ENCODE peak calls at places on chromosomes 1 and 21, in five cellular contexts. One of them, this sample, is unnamed.

GRCh38 chr1:40897499-40897898 is 35.3 kb upstream of the CITED4 start:
- DNase-seq in Calu3: peak
- DNase-seq in C1 segment of cervical spinal cord: no peak
- DNase-seq in NCI-H774: no peak
- DNase-seq in progenitor cell of endocrine pancreas: no peak
- DNase-seq in this sample: no peak

GRCh38 chr1:110203021-110203661 is 7.0 kb upstream of the KCNC4 start:
- DNase-seq in Calu3: peak
- DNase-seq in C1 segment of cervical spinal cord: peak
- DNase-seq in NCI-H774: peak
- DNase-seq in progenitor cell of endocrine pancreas: peak
- DNase-seq in this sample: peak

GRCh38 chr1:233598891-233599541 is 14.9 kb upstream of the KCNK1 start:
- DNase-seq in Calu3: no peak
- DNase-seq in C1 segment of cervical spinal cord: no peak
- DNase-seq in NCI-H774: no peak
- DNase-seq in progenitor cell of endocrine pancreas: no peak
- DNase-seq in this sample: peak

GRCh38 chr1:182227864-182228547 is 163.6 kb downstream of the GLUL start:
- DNase-seq in Calu3: no peak
- DNase-seq in C1 segment of cervical spinal cord: no peak
- DNase-seq in NCI-H774: peak
- DNase-seq in progenitor cell of endocrine pancreas: no peak
- DNase-seq in this sample: no peak

GRCh38 chr1:15432327-15432726 is 5.9 kb upstream of the CTRC start:
- DNase-seq in Calu3: no peak
- DNase-seq in C1 segment of cervical spinal cord: no peak
- DNase-seq in NCI-H774: no peak
- DNase-seq in progenitor cell of endocrine pancreas: no peak
- DNase-seq in this sample: no peak

GRCh38 chr1:25245809-25246599 is 1.2 kb downstream of the RSRP1 start:
- DNase-seq in Calu3: peak
- DNase-seq in C1 segment of cervical spinal cord: no peak
- DNase-seq in NCI-H774: no peak
- DNase-seq in progenitor cell of endocrine pancreas: no peak
- DNase-seq in this sample: peak

GRCh38 chr21:44943005-44943685 is 3.3 kb downstream of the SLX9 start:
- DNase-seq in Calu3: no peak
- DNase-seq in C1 segment of cervical spinal cord: no peak
- DNase-seq in NCI-H774: no peak
- DNase-seq in progenitor cell of endocrine pancreas: no peak
- DNase-seq in this sample: no peak

GRCh38 chr1:108595510-108595909 is 35.6 kb downstream of the EEIG2 start:
- DNase-seq in Calu3: no peak
- DNase-seq in C1 segment of cervical spinal cord: no peak
- DNase-seq in NCI-H774: no peak
- DNase-seq in progenitor cell of endocrine pancreas: no peak
- DNase-seq in this sample: no peak

GRCh38 chr1:59691261-59691660 is 123.5 kb upstream of the HOOK1 start:
- DNase-seq in Calu3: no peak
- DNase-seq in C1 segment of cervical spinal cord: no peak
- DNase-seq in NCI-H774: no peak
- DNase-seq in progenitor cell of endocrine pancreas: no peak
- DNase-seq in this sample: no peak

GRCh38 chr1:9250586-9251381 is 16.2 kb downstream of the H6PD start:
- DNase-seq in Calu3: no peak
- DNase-seq in C1 segment of cervical spinal cord: no peak
- DNase-seq in NCI-H774: no peak
- DNase-seq in progenitor cell of endocrine pancreas: no peak
- DNase-seq in this sample: no peak

GRCh38 chr1:116722016-116722838 is 32.0 kb upstream of the CD2 start:
- DNase-seq in Calu3: no peak
- DNase-seq in C1 segment of cervical spinal cord: no peak
- DNase-seq in NCI-H774: no peak
- DNase-seq in progenitor cell of endocrine pancreas: no peak
- DNase-seq in this sample: no peak

GRCh38 chr1:156078728-156079127 is 3.5 kb downstream of the MEX3A start:
- DNase-seq in Calu3: no peak
- DNase-seq in C1 segment of cervical spinal cord: no peak
- DNase-seq in NCI-H774: no peak
- DNase-seq in progenitor cell of endocrine pancreas: no peak
- DNase-seq in this sample: no peak

GRCh38 chr1:118944133-118944532 is 44.0 kb downstream of the TBX15 start:
- DNase-seq in Calu3: no peak
- DNase-seq in C1 segment of cervical spinal cord: no peak
- DNase-seq in NCI-H774: no peak
- DNase-seq in progenitor cell of endocrine pancreas: no peak
- DNase-seq in this sample: no peak

GRCh38 chr1:19405195-19405760 is 80.1 kb downstream of the CAPZB start:
- DNase-seq in Calu3: no peak
- DNase-seq in C1 segment of cervical spinal cord: no peak
- DNase-seq in NCI-H774: no peak
- DNase-seq in progenitor cell of endocrine pancreas: no peak
- DNase-seq in this sample: no peak

GRCh38 chr1:186798960-186799688 is 29.6 kb upstream of the PLA2G4A start:
- DNase-seq in Calu3: no peak
- DNase-seq in C1 segment of cervical spinal cord: no peak
- DNase-seq in NCI-H774: peak
- DNase-seq in progenitor cell of endocrine pancreas: no peak
- DNase-seq in this sample: no peak

GRCh38 chr1:218384576-218384975 is 39.4 kb downstream of the TGFB2 start:
- DNase-seq in Calu3: no peak
- DNase-seq in C1 segment of cervical spinal cord: no peak
- DNase-seq in NCI-H774: peak
- DNase-seq in progenitor cell of endocrine pancreas: no peak
- DNase-seq in this sample: no peak

GRCh38 chr1:184531296-184531695 is 144.5 kb downstream of the C1orf21 start:
- DNase-seq in Calu3: no peak
- DNase-seq in C1 segment of cervical spinal cord: no peak
- DNase-seq in NCI-H774: no peak
- DNase-seq in progenitor cell of endocrine pancreas: no peak
- DNase-seq in this sample: no peak

GRCh38 chr1:207987164-207987563 is 76.2 kb upstream of the CD34 start:
- DNase-seq in Calu3: no peak
- DNase-seq in C1 segment of cervical spinal cord: no peak
- DNase-seq in NCI-H774: no peak
- DNase-seq in progenitor cell of endocrine pancreas: no peak
- DNase-seq in this sample: no peak

GRCh38 chr1:210294991-210295773 is 33.5 kb upstream of the HHAT start:
- DNase-seq in Calu3: no peak
- DNase-seq in C1 segment of cervical spinal cord: no peak
- DNase-seq in NCI-H774: no peak
- DNase-seq in progenitor cell of endocrine pancreas: no peak
- DNase-seq in this sample: no peak

GRCh38 chr1:6127587-6128163 is 52.4 kb downstream of the CHD5 start:
- DNase-seq in Calu3: no peak
- DNase-seq in C1 segment of cervical spinal cord: no peak
- DNase-seq in NCI-H774: peak
- DNase-seq in progenitor cell of endocrine pancreas: peak
- DNase-seq in this sample: peak

GRCh38 chr1:194846488-194846887 is 1660.1 kb upstream of the B3GALT2 start:
- DNase-seq in Calu3: no peak
- DNase-seq in C1 segment of cervical spinal cord: no peak
- DNase-seq in NCI-H774: no peak
- DNase-seq in progenitor cell of endocrine pancreas: no peak
- DNase-seq in this sample: no peak

GRCh38 chr21:33441489-33442477 is 38.0 kb downstream of the TMEM50B start:
- DNase-seq in Calu3: no peak
- DNase-seq in C1 segment of cervical spinal cord: no peak
- DNase-seq in NCI-H774: peak
- DNase-seq in progenitor cell of endocrine pancreas: no peak
- DNase-seq in this sample: peak

GRCh38 chr1:62159940-62160348 is 34.7 kb upstream of the L1TD1 start:
- DNase-seq in Calu3: no peak
- DNase-seq in C1 segment of cervical spinal cord: no peak
- DNase-seq in NCI-H774: no peak
- DNase-seq in progenitor cell of endocrine pancreas: no peak
- DNase-seq in this sample: no peak

GRCh38 chr1:217076902-217077301 is 353.7 kb upstream of the ESRRG start:
- DNase-seq in Calu3: no peak
- DNase-seq in C1 segment of cervical spinal cord: no peak
- DNase-seq in NCI-H774: no peak
- DNase-seq in progenitor cell of endocrine pancreas: no peak
- DNase-seq in this sample: no peak

GRCh38 chr1:55304306-55304705 is 89.1 kb upstream of the USP24 start:
- DNase-seq in Calu3: no peak
- DNase-seq in C1 segment of cervical spinal cord: no peak
- DNase-seq in NCI-H774: no peak
- DNase-seq in progenitor cell of endocrine pancreas: no peak
- DNase-seq in this sample: no peak

GRCh38 chr1:248825573-248825908 is 174 bp downstream of the SH3BP5L start:
- DNase-seq in Calu3: no peak
- DNase-seq in C1 segment of cervical spinal cord: no peak
- DNase-seq in NCI-H774: no peak
- DNase-seq in progenitor cell of endocrine pancreas: no peak
- DNase-seq in this sample: no peak

GRCh38 chr1:224736619-224737352 is 120.7 kb downstream of the CNIH3 start:
- DNase-seq in Calu3: no peak
- DNase-seq in C1 segment of cervical spinal cord: peak
- DNase-seq in NCI-H774: no peak
- DNase-seq in progenitor cell of endocrine pancreas: no peak
- DNase-seq in this sample: peak

GRCh38 chr1:27299385-27300252 is 22.3 kb upstream of the TMEM222 start:
- DNase-seq in Calu3: no peak
- DNase-seq in C1 segment of cervical spinal cord: peak
- DNase-seq in NCI-H774: no peak
- DNase-seq in progenitor cell of endocrine pancreas: no peak
- DNase-seq in this sample: no peak

GRCh38 chr1:17569200-17570139 is 30.0 kb downstream of the ARHGEF10L start:
- DNase-seq in Calu3: peak
- DNase-seq in C1 segment of cervical spinal cord: peak
- DNase-seq in NCI-H774: no peak
- DNase-seq in progenitor cell of endocrine pancreas: no peak
- DNase-seq in this sample: no peak

GRCh38 chr1:150364231-150365003 is 470 bp downstream of the RPRD2 start:
- DNase-seq in Calu3: peak
- DNase-seq in C1 segment of cervical spinal cord: peak
- DNase-seq in NCI-H774: peak
- DNase-seq in progenitor cell of endocrine pancreas: peak
- DNase-seq in this sample: peak

GRCh38 chr1:150549496-150550221 is 451 bp downstream of the ADAMTSL4 start:
- DNase-seq in Calu3: no peak
- DNase-seq in C1 segment of cervical spinal cord: no peak
- DNase-seq in NCI-H774: no peak
- DNase-seq in progenitor cell of endocrine pancreas: no peak
- DNase-seq in this sample: no peak

GRCh38 chr1:96536576-96536975 is 185.0 kb upstream of the PTBP2 start:
- DNase-seq in Calu3: no peak
- DNase-seq in C1 segment of cervical spinal cord: no peak
- DNase-seq in NCI-H774: no peak
- DNase-seq in progenitor cell of endocrine pancreas: no peak
- DNase-seq in this sample: no peak

GRCh38 chr1:173410794-173411236 is 66.3 kb upstream of the PRDX6 start:
- DNase-seq in Calu3: no peak
- DNase-seq in C1 segment of cervical spinal cord: no peak
- DNase-seq in NCI-H774: no peak
- DNase-seq in progenitor cell of endocrine pancreas: no peak
- DNase-seq in this sample: no peak

GRCh38 chr1:25858494-25858893 is 763 bp downstream of the AUNIP start:
- DNase-seq in Calu3: no peak
- DNase-seq in C1 segment of cervical spinal cord: no peak
- DNase-seq in NCI-H774: no peak
- DNase-seq in progenitor cell of endocrine pancreas: no peak
- DNase-seq in this sample: no peak

GRCh38 chr21:36260030-36260787 is 59.8 kb upstream of the MORC3 start:
- DNase-seq in Calu3: peak
- DNase-seq in C1 segment of cervical spinal cord: no peak
- DNase-seq in NCI-H774: peak
- DNase-seq in progenitor cell of endocrine pancreas: no peak
- DNase-seq in this sample: peak

This sample was measured in GM10248.